ENCODE peak calls at places on chromosomes 16 and 17, in five cellular contexts. E is ascending aorta, M is IMR-90, L is HCT116, N is right lobe of liver. K is an unnamed sample.

GRCh38 chr17:61251939-61252865 is 147.4 kb upstream of the TBX2 start:
- DNase-seq in E (peak; percentile 99), M (peak; percentile 99), L (no peak), N (peak; percentile 75), K (no peak)

GRCh38 chr17:82235775-82236141 is 6.9 kb downstream of the SLC16A3 start:
- DNase-seq in E (no peak), M (no peak), L (no peak), N (no peak), K (no peak)

GRCh38 chr16:22641030-22641671 is 130.5 kb downstream of the NPIPB5 start:
- DNase-seq in E (no peak), M (peak; percentile 49), L (peak; percentile 3), N (no peak), K (no peak)

GRCh38 chr16:86044241-86044671 is 145.3 kb downstream of the IRF8 start:
- DNase-seq in E (no peak), M (peak; percentile 64), L (peak; percentile 57), N (peak; percentile 38), K (no peak)

GRCh38 chr17:64503341-64503740 is 2.7 kb downstream of the DDX5 start:
- DNase-seq in E (no peak), M (no peak), L (no peak), N (no peak), K (no peak)

GRCh38 chr16:53486230-53486629 is 16.8 kb downstream of the AKTIP start:
- DNase-seq in E (no peak), M (no peak), L (no peak), N (no peak), K (no peak)

GRCh38 chr17:47736501-47737211 is 3.6 kb downstream of the TBX21 start:
- DNase-seq in E (peak; percentile 27), M (no peak), L (no peak), N (no peak), K (no peak)

GRCh38 chr17:28946239-28946638 is 5.1 kb downstream of the PHF12 start:
- DNase-seq in E (no peak), M (peak; percentile 78), L (no peak), N (no peak), K (no peak)

GRCh38 chr17:34519286-34519685 is 60.1 kb upstream of the TMEM132E start:
- DNase-seq in E (no peak), M (no peak), L (no peak), N (no peak), K (no peak)

GRCh38 chr17:67947325-67947813 is 48.9 kb downstream of the C17orf58 start:
- DNase-seq in E (no peak), M (no peak), L (no peak), N (no peak), K (no peak)

GRCh38 chr17:64331946-64332493 is 58.6 kb downstream of the PECAM1 start:
- DNase-seq in E (peak; percentile 83), M (no peak), L (no peak), N (peak; percentile 77), K (no peak)

GRCh38 chr17:81509687-81510523 is 2.7 kb downstream of the ACTG1 start:
- DNase-seq in E (no peak), M (no peak), L (no peak), N (peak; percentile 15), K (no peak)

GRCh38 chr17:11391134-11391533 is 150.1 kb downstream of the SHISA6 start:
- DNase-seq in E (no peak), M (no peak), L (no peak), N (no peak), K (no peak)

GRCh38 chr16:87487361-87487924 is 5.4 kb downstream of the ZCCHC14 start:
- DNase-seq in E (no peak), M (no peak), L (peak; percentile 69), N (peak; percentile 78), K (no peak)

GRCh38 chr17:74356640-74357465 is 4.8 kb downstream of the BTBD17 start:
- DNase-seq in E (no peak), M (no peak), L (no peak), N (peak; percentile 42), K (no peak)

GRCh38 chr16:27366687-27367462 is 35.1 kb upstream of the IL21R start:
- DNase-seq in E (no peak), M (no peak), L (no peak), N (peak; percentile 52), K (no peak)

GRCh38 chr16:66003196-66003595 is 363.3 kb upstream of the CDH5 start:
- DNase-seq in E (no peak), M (peak; percentile 76), L (no peak), N (no peak), K (no peak)

GRCh38 chr16:69273009-69273408 is 38.1 kb upstream of the VPS4A start:
- DNase-seq in E (no peak), M (peak; percentile 96), L (no peak), N (no peak), K (no peak)

GRCh38 chr17:71855000-71855399 is 265.8 kb upstream of the SOX9 start:
- DNase-seq in E (no peak), M (no peak), L (no peak), N (no peak), K (no peak)

GRCh38 chr17:64115871-64116534 is 13.9 kb downstream of the ERN1 start:
- DNase-seq in E (no peak), M (peak; percentile 94), L (no peak), N (no peak), K (no peak)

GRCh38 chr16:66275795-66276428 is 90.6 kb upstream of the CDH5 start:
- DNase-seq in E (no peak), M (peak; percentile 76), L (peak; percentile 67), N (no peak), K (no peak)

GRCh38 chr16:84062734-84063640 is 20.4 kb upstream of the SLC38A8 start:
- DNase-seq in E (peak; percentile 86), M (peak; percentile 74), L (peak; percentile 52), N (peak; percentile 70), K (no peak)

GRCh38 chr16:3646348-3646920 is 8.1 kb upstream of the DNASE1 start:
- DNase-seq in E (peak; percentile 54), M (peak; percentile 23), L (peak; percentile 51), N (peak; percentile 61), K (no peak)

GRCh38 chr17:1562178-1562643 is 381 bp downstream of the PITPNA start:
- DNase-seq in E (no peak), M (no peak), L (no peak), N (peak; percentile 66), K (no peak)

GRCh38 chr17:79561486-79562116 is 49.2 kb downstream of the RBFOX3 start:
- DNase-seq in E (no peak), M (no peak), L (no peak), N (no peak), K (no peak)

GRCh38 chr17:82810644-82811430 is 29.0 kb downstream of the ZNF750 start:
- DNase-seq in E (no peak), M (no peak), L (no peak), N (no peak), K (no peak)

DNA sequence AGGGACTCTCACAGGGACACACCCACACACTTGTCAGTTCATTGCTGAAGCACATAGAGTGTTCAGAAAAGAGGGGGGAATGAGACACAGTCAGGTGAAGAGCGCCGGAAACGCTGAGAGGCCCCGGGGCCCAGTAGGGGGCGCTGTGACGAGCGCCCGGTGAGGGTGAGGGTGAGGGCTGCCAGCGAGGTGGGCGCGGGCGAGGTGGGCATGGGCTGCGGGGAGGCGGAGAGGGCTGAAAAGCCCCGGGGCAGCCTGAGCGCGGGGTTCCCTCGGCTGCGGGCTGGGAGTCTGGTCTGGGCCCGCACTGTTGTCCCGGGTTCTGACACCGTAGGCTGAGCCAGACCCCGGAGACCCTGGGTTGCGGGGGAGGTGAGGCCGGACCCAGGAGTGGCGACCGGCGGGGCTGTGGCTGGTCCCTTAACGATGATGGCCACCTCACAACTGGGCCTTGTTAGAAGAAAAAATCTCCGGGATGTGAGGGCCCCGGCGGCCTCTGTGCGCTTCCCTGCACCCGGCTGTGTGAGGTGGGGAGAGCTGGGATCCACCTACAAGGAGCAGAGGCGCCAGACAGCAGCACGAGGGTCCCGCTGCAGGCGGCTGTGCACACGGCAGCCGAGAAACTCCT is 91.4 kb downstream of the C16orf78 start:
- DNase-seq in E (peak; percentile 53), M (no peak), L (no peak), N (no peak), K (no peak)
- TF ChIP-seq CTCF in E (no peak), M (no peak), L (no peak), N (peak; percentile 23), K (peak; percentile 7)

GRCh38 chr17:8629371-8630226 is 926 bp downstream of the MYH10 start:
- DNase-seq in E (peak; percentile 66), M (no peak), L (no peak), N (peak; percentile 38), K (no peak)

GRCh38 chr17:8631554-8631877 is 991 bp upstream of the MYH10 start:
- DNase-seq in E (no peak), M (peak; percentile 20), L (peak; percentile 13), N (no peak), K (no peak)

GRCh38 chr17:8630802-8631553 is 453 bp upstream of the MYH10 start:
- DNase-seq in E (peak; percentile 99), M (peak; percentile 100), L (peak; percentile 99), N (peak; percentile 98), K (peak; percentile 77)

GRCh38 chr17:8628609-8629169 is 1.8 kb downstream of the MYH10 start:
- DNase-seq in E (no peak), M (no peak), L (no peak), N (no peak), K (no peak)

GRCh38 chr17:8630227-8630801 is at the start of gene MYH10:
- DNase-seq in E (peak; percentile 67), M (no peak), L (no peak), N (peak; percentile 32), K (no peak)
- TF ChIP-seq CTCF in E (peak; percentile 42), M (peak; percentile 25), L (no peak), N (no peak), K (no peak)

GRCh38 chr16:48044117-48044516 is 111.7 kb downstream of the ABCC12 start:
- DNase-seq in E (no peak), M (no peak), L (no peak), N (no peak), K (no peak)

GRCh38 chr16:48047755-48048154 is 108.0 kb downstream of the ABCC12 start:
- DNase-seq in E (no peak), M (no peak), L (no peak), N (no peak), K (no peak)

GRCh38 chr16:48047273-48047672 is 108.5 kb downstream of the ABCC12 start:
- DNase-seq in E (no peak), M (no peak), L (no peak), N (no peak), K (no peak)

DNA sequence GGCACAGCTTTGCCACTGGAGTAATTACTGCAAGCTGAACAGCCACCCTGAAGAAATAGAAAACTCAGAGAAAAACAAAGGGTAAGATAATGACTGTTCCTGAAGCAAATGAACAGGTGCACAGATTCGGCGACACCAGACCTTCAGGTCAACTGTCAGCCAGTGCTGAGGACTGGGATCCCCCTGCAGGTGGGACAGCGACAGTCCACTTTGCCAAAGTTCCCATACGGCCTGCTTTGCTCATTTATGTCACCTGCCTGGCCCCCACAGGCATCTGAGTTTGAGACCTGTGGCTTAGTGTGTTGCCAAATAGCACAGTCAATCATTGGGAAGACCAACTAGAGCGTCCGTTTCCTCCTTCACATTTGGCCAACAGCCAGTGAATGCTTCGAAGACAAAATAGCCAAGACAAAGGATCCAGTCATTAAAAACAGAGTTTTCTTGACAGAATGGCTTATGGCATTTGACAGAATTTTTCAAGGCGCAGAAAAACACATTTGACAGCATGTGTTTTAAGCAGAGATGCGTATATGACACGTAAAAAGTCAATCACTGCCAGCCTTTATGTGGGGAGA is 113.8 kb downstream of the ABCC12 start:
- DNase-seq in E (no peak), M (no peak), L (peak; percentile 13), N (no peak), K (no peak)
- TF ChIP-seq CTCF in E (no peak), M (no peak), L (no peak), N (no peak), K (peak; percentile 21)

GRCh38 chr16:82730901-82731300 is 104.1 kb downstream of the CDH13 start:
- DNase-seq in E (no peak), M (no peak), L (no peak), N (no peak), K (no peak)
- TF ChIP-seq CTCF in E (no peak), M (no peak), L (no peak), N (no peak), K (no peak)